ENCODE peak calls at places on chromosomes 4 and X, in ten cellular contexts. One of them, this sample, is unnamed.

GRCh38 chr4:176569301-176569700 is 223.4 kb downstream of the VEGFC start:
- DNase-seq in stimulated activated CD8-positive, alpha-beta memory T cell treated with anti-CD3 and anti-CD28 coated beads, Interleukin-15, amount 100 ng/mL, for 4 hours: no peak
- DNase-seq in ELR: no peak
- DNase-seq in activated CD4-positive, alpha-beta T cell treated with anti-CD3 and anti-CD28 coated beads, Interleukin-2, amount 50 U/mL, for 1 hour: no peak
- DNase-seq in uterus: no peak
- DNase-seq in hepatic stellate cell: no peak
- DNase-seq in M059J: no peak
- DNase-seq in left cardiac atrium: no peak
- DNase-seq in activated T-cell treated with anti-CD3 and anti-CD28 coated beads for 48 hours: no peak
- DNase-seq in aorta: no peak
- DNase-seq in this sample: no peak

GRCh38 chr4:98345838-98346237 is 84.7 kb downstream of the RAP1GDS1 start:
- DNase-seq in M059J: peak; percentile 2
- DNase-seq in activated CD4-positive, alpha-beta T cell treated with anti-CD3 and anti-CD28 coated beads, Interleukin-2, amount 50 U/mL, for 1 hour: no peak
- DNase-seq in uterus: no peak
- DNase-seq in aorta: no peak
- DNase-seq in stimulated activated CD8-positive, alpha-beta memory T cell treated with anti-CD3 and anti-CD28 coated beads, Interleukin-15, amount 100 ng/mL, for 4 hours: no peak
- DNase-seq in left cardiac atrium: no peak
- DNase-seq in hepatic stellate cell: no peak
- DNase-seq in activated T-cell treated with anti-CD3 and anti-CD28 coated beads for 48 hours: no peak
- DNase-seq in ELR: no peak
- DNase-seq in this sample: no peak

GRCh38 chr4:1350169-1350520 is 3.1 kb downstream of the UVSSA start:
- DNase-seq in aorta: no peak
- DNase-seq in left cardiac atrium: no peak
- DNase-seq in hepatic stellate cell: no peak
- DNase-seq in ELR: no peak
- DNase-seq in activated CD4-positive, alpha-beta T cell treated with anti-CD3 and anti-CD28 coated beads, Interleukin-2, amount 50 U/mL, for 1 hour: no peak
- DNase-seq in uterus: no peak
- DNase-seq in M059J: no peak
- DNase-seq in activated T-cell treated with anti-CD3 and anti-CD28 coated beads for 48 hours: no peak
- DNase-seq in stimulated activated CD8-positive, alpha-beta memory T cell treated with anti-CD3 and anti-CD28 coated beads, Interleukin-15, amount 100 ng/mL, for 4 hours: no peak
- DNase-seq in this sample: no peak

GRCh38 chr4:123613586-123614344 is 217.2 kb downstream of the SPRY1 start:
- DNase-seq in left cardiac atrium: no peak
- DNase-seq in stimulated activated CD8-positive, alpha-beta memory T cell treated with anti-CD3 and anti-CD28 coated beads, Interleukin-15, amount 100 ng/mL, for 4 hours: no peak
- DNase-seq in activated T-cell treated with anti-CD3 and anti-CD28 coated beads for 48 hours: no peak
- DNase-seq in hepatic stellate cell: no peak
- DNase-seq in uterus: no peak
- DNase-seq in activated CD4-positive, alpha-beta T cell treated with anti-CD3 and anti-CD28 coated beads, Interleukin-2, amount 50 U/mL, for 1 hour: no peak
- DNase-seq in ELR: no peak
- DNase-seq in aorta: no peak
- DNase-seq in M059J: no peak
- DNase-seq in this sample: no peak

GRCh38 chrX:131288738-131289511 is at the start of gene IGSF1:
- DNase-seq in ELR: no peak
- DNase-seq in hepatic stellate cell: no peak
- DNase-seq in left cardiac atrium: peak; percentile 47
- DNase-seq in activated CD4-positive, alpha-beta T cell treated with anti-CD3 and anti-CD28 coated beads, Interleukin-2, amount 50 U/mL, for 1 hour: no peak
- DNase-seq in uterus: peak; percentile 31
- DNase-seq in stimulated activated CD8-positive, alpha-beta memory T cell treated with anti-CD3 and anti-CD28 coated beads, Interleukin-15, amount 100 ng/mL, for 4 hours: no peak
- DNase-seq in M059J: peak; percentile 47
- DNase-seq in aorta: no peak
- DNase-seq in activated T-cell treated with anti-CD3 and anti-CD28 coated beads for 48 hours: no peak
- DNase-seq in this sample: peak; percentile 82

GRCh38 chrX:131066237-131066636 is 8.1 kb downstream of the ARHGAP36 start:
- DNase-seq in ELR: no peak
- DNase-seq in left cardiac atrium: no peak
- DNase-seq in aorta: no peak
- DNase-seq in M059J: no peak
- DNase-seq in activated CD4-positive, alpha-beta T cell treated with anti-CD3 and anti-CD28 coated beads, Interleukin-2, amount 50 U/mL, for 1 hour: no peak
- DNase-seq in stimulated activated CD8-positive, alpha-beta memory T cell treated with anti-CD3 and anti-CD28 coated beads, Interleukin-15, amount 100 ng/mL, for 4 hours: no peak
- DNase-seq in hepatic stellate cell: no peak
- DNase-seq in activated T-cell treated with anti-CD3 and anti-CD28 coated beads for 48 hours: no peak
- DNase-seq in uterus: no peak
- DNase-seq in this sample: no peak

GRCh38 chrX:39899876-39900787 is 197.6 kb downstream of the BCOR start:
- DNase-seq in left cardiac atrium: no peak
- DNase-seq in activated T-cell treated with anti-CD3 and anti-CD28 coated beads for 48 hours: no peak
- DNase-seq in M059J: peak; percentile 32
- DNase-seq in activated CD4-positive, alpha-beta T cell treated with anti-CD3 and anti-CD28 coated beads, Interleukin-2, amount 50 U/mL, for 1 hour: no peak
- DNase-seq in stimulated activated CD8-positive, alpha-beta memory T cell treated with anti-CD3 and anti-CD28 coated beads, Interleukin-15, amount 100 ng/mL, for 4 hours: no peak
- DNase-seq in uterus: no peak
- DNase-seq in ELR: peak; percentile 1
- DNase-seq in hepatic stellate cell: no peak
- DNase-seq in aorta: no peak
- DNase-seq in this sample: no peak

GRCh38 chr4:600850-601515 is 24.4 kb upstream of the PDE6B start:
- DNase-seq in stimulated activated CD8-positive, alpha-beta memory T cell treated with anti-CD3 and anti-CD28 coated beads, Interleukin-15, amount 100 ng/mL, for 4 hours: no peak
- DNase-seq in M059J: no peak
- DNase-seq in uterus: no peak
- DNase-seq in left cardiac atrium: no peak
- DNase-seq in hepatic stellate cell: no peak
- DNase-seq in ELR: peak; percentile 10
- DNase-seq in aorta: no peak
- DNase-seq in activated CD4-positive, alpha-beta T cell treated with anti-CD3 and anti-CD28 coated beads, Interleukin-2, amount 50 U/mL, for 1 hour: no peak
- DNase-seq in activated T-cell treated with anti-CD3 and anti-CD28 coated beads for 48 hours: peak; percentile 50
- DNase-seq in this sample: no peak

GRCh38 chr4:183798921-183799307 is 106.2 kb upstream of the STOX2 start:
- DNase-seq in M059J: no peak
- DNase-seq in hepatic stellate cell: no peak
- DNase-seq in stimulated activated CD8-positive, alpha-beta memory T cell treated with anti-CD3 and anti-CD28 coated beads, Interleukin-15, amount 100 ng/mL, for 4 hours: no peak
- DNase-seq in left cardiac atrium: no peak
- DNase-seq in activated CD4-positive, alpha-beta T cell treated with anti-CD3 and anti-CD28 coated beads, Interleukin-2, amount 50 U/mL, for 1 hour: no peak
- DNase-seq in ELR: no peak
- DNase-seq in aorta: no peak
- DNase-seq in activated T-cell treated with anti-CD3 and anti-CD28 coated beads for 48 hours: no peak
- DNase-seq in uterus: no peak
- DNase-seq in this sample: no peak

GRCh38 chr4:74408639-74409038 is 36.3 kb upstream of the AREG start:
- DNase-seq in activated T-cell treated with anti-CD3 and anti-CD28 coated beads for 48 hours: no peak
- DNase-seq in left cardiac atrium: no peak
- DNase-seq in ELR: peak; percentile 85
- DNase-seq in stimulated activated CD8-positive, alpha-beta memory T cell treated with anti-CD3 and anti-CD28 coated beads, Interleukin-15, amount 100 ng/mL, for 4 hours: no peak
- DNase-seq in uterus: no peak
- DNase-seq in activated CD4-positive, alpha-beta T cell treated with anti-CD3 and anti-CD28 coated beads, Interleukin-2, amount 50 U/mL, for 1 hour: no peak
- DNase-seq in aorta: no peak
- DNase-seq in M059J: peak; percentile 34
- DNase-seq in hepatic stellate cell: no peak
- DNase-seq in this sample: no peak

GRCh38 chrX:121579016-121579760 is 531.8 kb downstream of the GLUD2 start:
- DNase-seq in M059J: peak; percentile 3
- DNase-seq in left cardiac atrium: no peak
- DNase-seq in uterus: no peak
- DNase-seq in aorta: no peak
- DNase-seq in activated T-cell treated with anti-CD3 and anti-CD28 coated beads for 48 hours: no peak
- DNase-seq in activated CD4-positive, alpha-beta T cell treated with anti-CD3 and anti-CD28 coated beads, Interleukin-2, amount 50 U/mL, for 1 hour: no peak
- DNase-seq in hepatic stellate cell: no peak
- DNase-seq in stimulated activated CD8-positive, alpha-beta memory T cell treated with anti-CD3 and anti-CD28 coated beads, Interleukin-15, amount 100 ng/mL, for 4 hours: no peak
- DNase-seq in ELR: no peak
- DNase-seq in this sample: no peak

GRCh38 chr4:41384992-41385391 is 128.3 kb downstream of the UCHL1 start:
- DNase-seq in left cardiac atrium: peak; percentile 88
- DNase-seq in activated T-cell treated with anti-CD3 and anti-CD28 coated beads for 48 hours: no peak
- DNase-seq in M059J: no peak
- DNase-seq in uterus: peak; percentile 37
- DNase-seq in activated CD4-positive, alpha-beta T cell treated with anti-CD3 and anti-CD28 coated beads, Interleukin-2, amount 50 U/mL, for 1 hour: no peak
- DNase-seq in ELR: no peak
- DNase-seq in hepatic stellate cell: no peak
- DNase-seq in aorta: peak; percentile 83
- DNase-seq in stimulated activated CD8-positive, alpha-beta memory T cell treated with anti-CD3 and anti-CD28 coated beads, Interleukin-15, amount 100 ng/mL, for 4 hours: no peak
- DNase-seq in this sample: no peak

GRCh38 chr4:24287096-24287495 is 297.3 kb downstream of the DHX15 start:
- DNase-seq in activated CD4-positive, alpha-beta T cell treated with anti-CD3 and anti-CD28 coated beads, Interleukin-2, amount 50 U/mL, for 1 hour: no peak
- DNase-seq in left cardiac atrium: no peak
- DNase-seq in stimulated activated CD8-positive, alpha-beta memory T cell treated with anti-CD3 and anti-CD28 coated beads, Interleukin-15, amount 100 ng/mL, for 4 hours: no peak
- DNase-seq in aorta: no peak
- DNase-seq in activated T-cell treated with anti-CD3 and anti-CD28 coated beads for 48 hours: no peak
- DNase-seq in uterus: no peak
- DNase-seq in M059J: no peak
- DNase-seq in ELR: no peak
- DNase-seq in hepatic stellate cell: no peak
- DNase-seq in this sample: no peak

GRCh38 chrX:154463611-154464220 is 5.6 kb downstream of the PLXNA3 start:
- DNase-seq in aorta: no peak
- DNase-seq in uterus: no peak
- DNase-seq in stimulated activated CD8-positive, alpha-beta memory T cell treated with anti-CD3 and anti-CD28 coated beads, Interleukin-15, amount 100 ng/mL, for 4 hours: no peak
- DNase-seq in activated T-cell treated with anti-CD3 and anti-CD28 coated beads for 48 hours: no peak
- DNase-seq in hepatic stellate cell: no peak
- DNase-seq in activated CD4-positive, alpha-beta T cell treated with anti-CD3 and anti-CD28 coated beads, Interleukin-2, amount 50 U/mL, for 1 hour: no peak
- DNase-seq in left cardiac atrium: no peak
- DNase-seq in ELR: no peak
- DNase-seq in M059J: no peak
- DNase-seq in this sample: no peak

GRCh38 chrX:123230798-123231197 is 46.7 kb downstream of the GRIA3 start:
- DNase-seq in ELR: no peak
- DNase-seq in uterus: no peak
- DNase-seq in left cardiac atrium: no peak
- DNase-seq in activated CD4-positive, alpha-beta T cell treated with anti-CD3 and anti-CD28 coated beads, Interleukin-2, amount 50 U/mL, for 1 hour: no peak
- DNase-seq in stimulated activated CD8-positive, alpha-beta memory T cell treated with anti-CD3 and anti-CD28 coated beads, Interleukin-15, amount 100 ng/mL, for 4 hours: no peak
- DNase-seq in M059J: no peak
- DNase-seq in aorta: no peak
- DNase-seq in hepatic stellate cell: no peak
- DNase-seq in activated T-cell treated with anti-CD3 and anti-CD28 coated beads for 48 hours: no peak
- DNase-seq in this sample: no peak

GRCh38 chr4:109298279-109299010 is 4.0 kb downstream of the COL25A1 start:
- DNase-seq in activated CD4-positive, alpha-beta T cell treated with anti-CD3 and anti-CD28 coated beads, Interleukin-2, amount 50 U/mL, for 1 hour: no peak
- DNase-seq in activated T-cell treated with anti-CD3 and anti-CD28 coated beads for 48 hours: no peak
- DNase-seq in left cardiac atrium: no peak
- DNase-seq in stimulated activated CD8-positive, alpha-beta memory T cell treated with anti-CD3 and anti-CD28 coated beads, Interleukin-15, amount 100 ng/mL, for 4 hours: no peak
- DNase-seq in ELR: peak; percentile 24
- DNase-seq in M059J: no peak
- DNase-seq in hepatic stellate cell: no peak
- DNase-seq in uterus: no peak
- DNase-seq in aorta: no peak
- DNase-seq in this sample: no peak

GRCh38 chrX:129704491-129704890 is 34.3 kb upstream of the XPNPEP2 start:
- DNase-seq in M059J: no peak
- DNase-seq in hepatic stellate cell: no peak
- DNase-seq in activated T-cell treated with anti-CD3 and anti-CD28 coated beads for 48 hours: no peak
- DNase-seq in activated CD4-positive, alpha-beta T cell treated with anti-CD3 and anti-CD28 coated beads, Interleukin-2, amount 50 U/mL, for 1 hour: no peak
- DNase-seq in aorta: no peak
- DNase-seq in ELR: no peak
- DNase-seq in stimulated activated CD8-positive, alpha-beta memory T cell treated with anti-CD3 and anti-CD28 coated beads, Interleukin-15, amount 100 ng/mL, for 4 hours: no peak
- DNase-seq in left cardiac atrium: no peak
- DNase-seq in uterus: no peak
- DNase-seq in this sample: no peak

GRCh38 chr4:73433140-73433539 is 2.9 kb upstream of the AFP start:
- DNase-seq in uterus: no peak
- DNase-seq in ELR: no peak
- DNase-seq in activated CD4-positive, alpha-beta T cell treated with anti-CD3 and anti-CD28 coated beads, Interleukin-2, amount 50 U/mL, for 1 hour: no peak
- DNase-seq in hepatic stellate cell: no peak
- DNase-seq in stimulated activated CD8-positive, alpha-beta memory T cell treated with anti-CD3 and anti-CD28 coated beads, Interleukin-15, amount 100 ng/mL, for 4 hours: no peak
- DNase-seq in M059J: no peak
- DNase-seq in aorta: no peak
- DNase-seq in left cardiac atrium: no peak
- DNase-seq in activated T-cell treated with anti-CD3 and anti-CD28 coated beads for 48 hours: no peak
- DNase-seq in this sample: no peak

GRCh38 chr4:124070688-124071484 is 641.6 kb downstream of the ANKRD50 start:
- DNase-seq in activated CD4-positive, alpha-beta T cell treated with anti-CD3 and anti-CD28 coated beads, Interleukin-2, amount 50 U/mL, for 1 hour: no peak
- DNase-seq in left cardiac atrium: no peak
- DNase-seq in uterus: no peak
- DNase-seq in activated T-cell treated with anti-CD3 and anti-CD28 coated beads for 48 hours: no peak
- DNase-seq in M059J: no peak
- DNase-seq in aorta: no peak
- DNase-seq in hepatic stellate cell: no peak
- DNase-seq in ELR: peak; percentile 8
- DNase-seq in stimulated activated CD8-positive, alpha-beta memory T cell treated with anti-CD3 and anti-CD28 coated beads, Interleukin-15, amount 100 ng/mL, for 4 hours: no peak
- DNase-seq in this sample: no peak

GRCh38 chr4:52837716-52838558 is 24.2 kb upstream of the RASL11B start:
- DNase-seq in uterus: no peak
- DNase-seq in ELR: peak; percentile 80
- DNase-seq in M059J: peak; percentile 88
- DNase-seq in hepatic stellate cell: peak; percentile 80
- DNase-seq in stimulated activated CD8-positive, alpha-beta memory T cell treated with anti-CD3 and anti-CD28 coated beads, Interleukin-15, amount 100 ng/mL, for 4 hours: no peak
- DNase-seq in left cardiac atrium: no peak
- DNase-seq in aorta: no peak
- DNase-seq in activated T-cell treated with anti-CD3 and anti-CD28 coated beads for 48 hours: no peak
- DNase-seq in activated CD4-positive, alpha-beta T cell treated with anti-CD3 and anti-CD28 coated beads, Interleukin-2, amount 50 U/mL, for 1 hour: no peak
- DNase-seq in this sample: no peak

GRCh38 chr4:146087856-146088255 is 87.7 kb upstream of the LSM6 start:
- DNase-seq in activated T-cell treated with anti-CD3 and anti-CD28 coated beads for 48 hours: no peak
- DNase-seq in uterus: no peak
- DNase-seq in stimulated activated CD8-positive, alpha-beta memory T cell treated with anti-CD3 and anti-CD28 coated beads, Interleukin-15, amount 100 ng/mL, for 4 hours: no peak
- DNase-seq in aorta: no peak
- DNase-seq in M059J: no peak
- DNase-seq in ELR: no peak
- DNase-seq in left cardiac atrium: no peak
- DNase-seq in activated CD4-positive, alpha-beta T cell treated with anti-CD3 and anti-CD28 coated beads, Interleukin-2, amount 50 U/mL, for 1 hour: no peak
- DNase-seq in hepatic stellate cell: no peak
- DNase-seq in this sample: no peak